ENCODE peak calls at places on chromosomes 12 and 14, in seven cellular contexts. T is SK-N-SH, H is HCT116, D is HepG2, G is K562, F is GM12878, L is H1. K is an unnamed sample.

GRCh38 chr12:56629459-56630179 is 507 bp downstream of the BAZ2A start:
- DNase-seq in T (peak), H (no peak), D (no peak), G (peak), F (no peak), L (peak), K (no peak)

GRCh38 chr12:67647547-67648305 is 819 bp upstream of the DYRK2 start:
- DNase-seq in T (peak), H (peak), D (peak), G (peak), F (no peak), L (peak), K (peak)

GRCh38 chr14:64117671-64118402 is 176.3 kb downstream of the ESR2 start:
- DNase-seq in T (no peak), H (no peak), D (no peak), G (no peak), F (no peak), L (no peak), K (peak)

GRCh38 chr14:24052656-24053547 is 1.1 kb downstream of the CARMIL3 start:
- DNase-seq in T (no peak), H (no peak), D (no peak), G (no peak), F (no peak), L (no peak), K (no peak)

GRCh38 chr12:77608157-77608755 is 222.4 kb upstream of the NAV3 start:
- DNase-seq in T (no peak), H (no peak), D (no peak), G (no peak), F (no peak), L (no peak), K (no peak)

GRCh38 chr14:86774916-86775315 is 1218.1 kb downstream of the GALC start:
- DNase-seq in T (no peak), H (no peak), D (no peak), G (no peak), F (no peak), L (no peak), K (no peak)

GRCh38 chr12:118398878-118399277 is 22.5 kb downstream of the SUDS3 start:
- DNase-seq in T (no peak), H (no peak), D (no peak), G (no peak), F (no peak), L (no peak), K (no peak)

GRCh38 chr12:2124466-2125023 is 71.8 kb downstream of the CACNA1C start:
- DNase-seq in T (no peak), H (no peak), D (no peak), G (no peak), F (no peak), L (no peak), K (no peak)

GRCh38 chr12:105317942-105318614 is 12.4 kb upstream of the C12orf75 start:
- DNase-seq in T (no peak), H (no peak), D (peak), G (no peak), F (no peak), L (no peak), K (no peak)

GRCh38 chr14:100592461-100592871 is 5.2 kb upstream of the BEGAIN start:
- DNase-seq in T (no peak), H (no peak), D (no peak), G (no peak), F (no peak), L (no peak), K (no peak)

GRCh38 chr12:4139191-4139590 is 134.4 kb upstream of the CCND2 start:
- DNase-seq in T (no peak), H (no peak), D (no peak), G (no peak), F (no peak), L (no peak), K (no peak)

GRCh38 chr14:51750542-51750941 is 98.8 kb downstream of the FRMD6 start:
- DNase-seq in T (peak), H (peak), D (peak), G (no peak), F (no peak), L (peak), K (no peak)

GRCh38 chr12:49635656-49636055 is 12.3 kb downstream of the PRPF40B start:
- DNase-seq in T (no peak), H (no peak), D (no peak), G (no peak), F (no peak), L (no peak), K (no peak)

GRCh38 chr12:61311413-61311812 is 948.8 kb upstream of the USP15 start:
- DNase-seq in T (no peak), H (no peak), D (no peak), G (no peak), F (no peak), L (no peak), K (no peak)

GRCh38 chr12:63978519-63978918 is 134.0 kb downstream of the SRGAP1 start:
- DNase-seq in T (no peak), H (peak), D (peak), G (no peak), F (no peak), L (no peak), K (peak)

GRCh38 chr12:114794049-114794558 is 110.1 kb upstream of the TBX3 start:
- DNase-seq in T (no peak), H (no peak), D (no peak), G (peak), F (no peak), L (no peak), K (no peak)

GRCh38 chr12:28121433-28121832 is 68.8 kb upstream of the CCDC91 start:
- DNase-seq in T (no peak), H (no peak), D (no peak), G (no peak), F (no peak), L (no peak), K (no peak)

GRCh38 chr12:131825146-131825892 is 2.9 kb upstream of the MMP17 start:
- DNase-seq in T (no peak), H (no peak), D (no peak), G (no peak), F (no peak), L (no peak), K (no peak)

GRCh38 chr12:105418232-105418631 is 87.7 kb downstream of the C12orf75 start:
- DNase-seq in T (no peak), H (no peak), D (no peak), G (no peak), F (no peak), L (no peak), K (no peak)

GRCh38 chr12:64916431-64916830 is 92.0 kb downstream of the TBC1D30 start:
- DNase-seq in T (no peak), H (no peak), D (no peak), G (no peak), F (no peak), L (no peak), K (no peak)

GRCh38 chr14:36676236-36676635 is 14.6 kb downstream of the PAX9 start:
- DNase-seq in T (no peak), H (no peak), D (no peak), G (no peak), F (no peak), L (peak), K (no peak)

GRCh38 chr14:21498540-21499526 is 12.3 kb downstream of the METTL3 start:
- DNase-seq in T (peak), H (peak), D (peak), G (peak), F (no peak), L (peak), K (peak)

GRCh38 chr14:29271669-29272068 is 505.1 kb downstream of the FOXG1 start:
- DNase-seq in T (no peak), H (no peak), D (no peak), G (no peak), F (no peak), L (no peak), K (no peak)

GRCh38 chr12:6241495-6241894 is 41.3 kb downstream of the CD9 start:
- DNase-seq in T (no peak), H (no peak), D (no peak), G (peak), F (no peak), L (no peak), K (no peak)

GRCh38 chr14:23446291-23446851 is 10.9 kb upstream of the MYH7 start:
- DNase-seq in T (no peak), H (no peak), D (no peak), G (no peak), F (no peak), L (no peak), K (no peak)

GRCh38 chr14:28240909-28241308 is 525.7 kb upstream of the FOXG1 start:
- DNase-seq in T (no peak), H (no peak), D (no peak), G (no peak), F (no peak), L (no peak), K (no peak)

GRCh38 chr12:28550757-28551381 is 360.6 kb downstream of the CCDC91 start:
- DNase-seq in T (no peak), H (peak), D (peak), G (no peak), F (no peak), L (no peak), K (no peak)

GRCh38 chr12:56374726-56375597 is 12.3 kb upstream of the APOF start:
- DNase-seq in T (no peak), H (no peak), D (peak), G (no peak), F (no peak), L (no peak), K (no peak)

GRCh38 chr12:6426882-6427671 is 17.7 kb upstream of the CD27 start:
- DNase-seq in T (no peak), H (no peak), D (no peak), G (no peak), F (peak), L (no peak), K (no peak)

GRCh38 chr14:95524706-95525512 is 8.5 kb upstream of the SYNE3 start:
- DNase-seq in T (no peak), H (peak), D (peak), G (no peak), F (no peak), L (no peak), K (no peak)

GRCh38 chr12:111578276-111578970 is 20.7 kb downstream of the ATXN2 start:
- DNase-seq in T (no peak), H (no peak), D (peak), G (peak), F (no peak), L (no peak), K (no peak)

GRCh38 chr12:92886131-92886530 is 43.0 kb downstream of the EEA1 start:
- DNase-seq in T (no peak), H (no peak), D (peak), G (no peak), F (no peak), L (no peak), K (no peak)

GRCh38 chr14:30193791-30194407 is 266.3 kb upstream of the PRKD1 start:
- DNase-seq in T (no peak), H (no peak), D (no peak), G (no peak), F (no peak), L (no peak), K (no peak)

GRCh38 chr12:27696864-27697564 is 767 bp downstream of the REP15 start:
- DNase-seq in T (peak), H (no peak), D (peak), G (no peak), F (no peak), L (no peak), K (no peak)

GRCh38 chr12:14936224-14936861 is 2.0 kb downstream of the ERP27 start:
- DNase-seq in T (no peak), H (no peak), D (no peak), G (no peak), F (no peak), L (peak), K (no peak)

GRCh38 chr14:72389200-72389599 is 457.0 kb downstream of the RGS6 start:
- DNase-seq in T (no peak), H (no peak), D (no peak), G (no peak), F (no peak), L (no peak), K (no peak)

GRCh38 chr14:24145700-24146621 is at the start of gene PSME2:
- DNase-seq in T (no peak), H (no peak), D (no peak), G (no peak), F (no peak), L (no peak), K (no peak)

GRCh38 chr12:26374934-26375333 is 179.6 kb downstream of the SSPN start:
- DNase-seq in T (no peak), H (no peak), D (no peak), G (no peak), F (no peak), L (no peak), K (no peak)
- TF ChIP-seq JUND in T (no peak), H (no peak), D (no peak), G (no peak), F (no peak), L (no peak), K (no peak)

GRCh38 chr12:82174383-82174782 is 183.8 kb downstream of the CCDC59 start:
- DNase-seq in T (no peak), H (no peak), D (no peak), G (no peak), F (no peak), L (no peak), K (no peak)
- TF ChIP-seq JUND in T (no peak), H (no peak), D (no peak), G (no peak), F (no peak), L (no peak), K (no peak)

DNA sequence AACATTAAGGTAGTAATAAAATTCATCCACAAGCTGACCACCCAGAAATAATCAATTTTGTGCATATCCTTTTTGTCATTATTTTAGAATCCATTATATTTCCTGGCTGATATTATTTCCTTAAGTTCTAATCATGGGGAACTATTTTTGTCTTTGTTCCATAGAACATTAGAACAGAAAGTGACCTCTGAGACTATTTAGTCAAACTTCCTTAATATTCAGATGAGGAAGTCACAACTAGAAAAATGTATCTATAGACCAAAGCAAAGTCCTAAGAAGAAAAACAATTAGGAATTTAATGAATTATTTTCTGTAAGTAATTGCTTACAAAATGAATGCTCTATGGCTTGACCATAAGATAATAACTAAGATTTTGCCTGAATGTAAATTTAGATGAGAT is 238.2 kb upstream of the SEL1L start:
- DNase-seq in T (no peak), H (no peak), D (no peak), G (no peak), F (no peak), L (no peak), K (no peak)
- TF ChIP-seq JUND in T (no peak), H (no peak), D (no peak), G (no peak), F (no peak), L (no peak), K (no peak)

GRCh38 chr12:106631797-106632196 is 49.0 kb downstream of the RFX4 start:
- DNase-seq in T (no peak), H (no peak), D (no peak), G (no peak), F (no peak), L (no peak), K (no peak)

GRCh38 chr12:106633451-106633823 is 50.6 kb downstream of the RFX4 start:
- DNase-seq in T (no peak), H (no peak), D (peak), G (no peak), F (no peak), L (no peak), K (no peak)

GRCh38 chr12:106632797-106633450 is 50.1 kb downstream of the RFX4 start:
- DNase-seq in T (no peak), H (peak), D (peak), G (no peak), F (no peak), L (no peak), K (no peak)

GRCh38 chr12:106629797-106630669 is 47.2 kb downstream of the RFX4 start:
- DNase-seq in T (peak), H (no peak), D (no peak), G (no peak), F (no peak), L (no peak), K (no peak)

GRCh38 chr12:106631150-106631549 is 48.3 kb downstream of the RFX4 start:
- DNase-seq in T (no peak), H (no peak), D (no peak), G (no peak), F (no peak), L (no peak), K (peak)
- TF ChIP-seq JUND in T (no peak), H (no peak), D (no peak), G (no peak), F (no peak), L (no peak), K (no peak)

GRCh38 chr12:87656311-87656710 is 372.9 kb downstream of the C12orf50 start:
- DNase-seq in T (no peak), H (no peak), D (no peak), G (no peak), F (no peak), L (no peak), K (no peak)

DNA sequence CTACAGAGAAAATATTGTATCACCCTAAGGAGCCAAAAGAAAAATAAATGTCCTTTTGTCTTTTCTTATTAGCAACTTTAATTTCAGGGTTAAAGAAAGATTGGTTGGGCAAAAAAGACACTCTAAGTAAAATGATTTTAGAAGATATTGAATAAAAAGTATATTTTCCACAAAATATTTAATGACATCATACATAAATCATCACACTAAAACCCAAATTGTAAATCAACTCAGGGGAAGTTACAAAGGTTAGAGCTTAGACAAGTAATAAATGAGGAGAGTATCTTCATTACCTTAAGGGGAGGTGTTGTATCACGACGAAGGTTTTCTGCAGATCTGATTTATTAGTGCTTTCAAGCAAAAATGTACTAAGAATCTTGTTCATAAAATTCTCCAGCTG is 377.2 kb downstream of the C12orf50 start:
- DNase-seq in T (no peak), H (no peak), D (no peak), G (no peak), F (no peak), L (no peak), K (no peak)
- TF ChIP-seq JUND in T (no peak), H (no peak), D (no peak), G (no peak), F (no peak), L (no peak), K (no peak)